ENCODE peak calls at places on chromosomes 12 and 14, in eight cellular contexts. C is left ventricle myocardium inferior, L is heart right ventricle, Z is mammary epithelial cell, V is keratinocyte, A is hepatocyte, S is tibial nerve, D is aorta. P is an unnamed sample. For H3K4me1 and H3K27me3, the result is how much of the 10 kb centered on the place peaks cover.

GRCh38 chr14:105168979-105169507 is 467 bp upstream of the JAG2 start:
- DNase-seq in C (no peak), L (peak), Z (peak), V (no peak), A (peak), S (no peak), D (no peak), P (no peak)

GRCh38 chr12:11105546-11105945 is 13.4 kb upstream of the TAS2R43 start:
- DNase-seq in C (no peak), L (no peak), Z (no peak), V (no peak), A (no peak), S (no peak), D (no peak), P (no peak)

GRCh38 chr14:50038398-50039119 is 77.8 kb downstream of the VCPKMT start:
- DNase-seq in C (no peak), L (no peak), Z (peak), V (peak), A (no peak), S (no peak), D (no peak), P (no peak)

GRCh38 chr12:1595026-1595561 is 713 bp upstream of the FBXL14 start:
- DNase-seq in C (no peak), L (peak), Z (no peak), V (no peak), A (peak), S (no peak), D (peak), P (no peak)

GRCh38 chr12:68007466-68007865 is 18.2 kb downstream of the IFNG-AS1 start:
- DNase-seq in C (no peak), L (no peak), Z (no peak), V (no peak), A (no peak), S (no peak), D (no peak), P (no peak)

GRCh38 chr12:19898009-19898408 is 458.7 kb downstream of the AEBP2 start:
- DNase-seq in C (no peak), L (no peak), Z (no peak), V (no peak), A (no peak), S (no peak), D (no peak), P (no peak)

GRCh38 chr12:46942579-46942978 is 116.8 kb upstream of the SLC38A4 start:
- DNase-seq in C (no peak), L (no peak), Z (peak), V (no peak), A (no peak), S (no peak), D (no peak), P (no peak)

GRCh38 chr14:80428171-80428570 is 216.9 kb upstream of the DIO2 start:
- DNase-seq in C (no peak), L (no peak), Z (no peak), V (no peak), A (no peak), S (no peak), D (no peak), P (no peak)

GRCh38 chr14:92600318-92601053 is 86.9 kb downstream of the RIN3 start:
- DNase-seq in C (no peak), L (no peak), Z (peak), V (no peak), A (no peak), S (no peak), D (no peak), P (no peak)

GRCh38 chr12:105935981-105936380 is 202.8 kb downstream of the NUAK1 start:
- DNase-seq in C (no peak), L (no peak), Z (peak), V (no peak), A (no peak), S (no peak), D (no peak), P (no peak)

GRCh38 chr12:92814584-92814983 is 111.8 kb downstream of the PLEKHG7 start:
- DNase-seq in C (no peak), L (no peak), Z (no peak), V (no peak), A (no peak), S (no peak), D (no peak), P (no peak)
- H3K4me1 ChIP-seq in C (under half), L (under half), Z (under half), V (under half), A (under half), S (under half), D (under half), P (under half)

GRCh38 chr14:76311410-76311758 is 64.6 kb upstream of the ESRRB start:
- DNase-seq in C (no peak), L (no peak), Z (no peak), V (no peak), A (no peak), S (no peak), D (no peak), P (no peak)
- H3K27me3 ChIP-seq in C (under half), L (under half), Z (under half), V (under half), A (under half), S (under half), D (under half), P (under half)

GRCh38 chr12:48890657-48891418 is 25.2 kb upstream of the RND1 start:
- DNase-seq in C (peak), L (peak), Z (peak), V (no peak), A (peak), S (peak), D (peak), P (peak)
- H3K4me3 ChIP-seq in C (peak), L (peak), Z (no peak), V (no peak), A (no peak), S (no peak), D (peak), P (peak)

DNA sequence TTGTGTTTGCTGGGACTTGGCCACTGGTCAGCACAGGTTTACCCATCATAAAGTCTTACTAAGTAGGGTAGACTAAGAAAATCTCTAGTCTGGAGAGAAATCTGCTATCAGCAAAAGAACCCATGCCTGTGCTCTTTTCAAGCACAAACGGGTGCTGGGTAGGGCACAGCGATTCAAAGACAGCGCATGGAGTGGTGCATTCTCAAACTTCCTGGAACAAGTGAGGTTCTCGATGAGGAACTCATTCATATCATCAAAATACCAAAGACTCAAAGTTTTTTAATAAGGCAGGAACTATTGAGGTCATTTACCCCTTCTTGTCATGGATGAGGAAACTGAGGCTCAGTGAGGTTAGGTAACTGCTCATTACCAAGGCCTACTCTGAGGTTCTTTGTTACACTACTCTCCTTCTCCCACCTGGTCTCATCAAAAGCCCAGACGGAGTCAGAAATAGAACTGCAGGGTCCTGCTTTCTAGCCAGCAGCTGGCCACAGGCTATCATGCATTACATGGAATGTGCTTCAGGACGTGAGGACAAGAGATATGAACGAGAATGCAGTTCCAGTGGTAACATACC is 390.3 kb downstream of the ZFP36L1 start:
- DNase-seq in C (no peak), L (no peak), Z (no peak), V (no peak), A (no peak), S (no peak), D (no peak), P (no peak)
- H3K4me1 ChIP-seq in C (half or more), L (half or more), Z (half or more), V (half or more), A (under half), S (half or more), D (under half), P (under half)

DNA sequence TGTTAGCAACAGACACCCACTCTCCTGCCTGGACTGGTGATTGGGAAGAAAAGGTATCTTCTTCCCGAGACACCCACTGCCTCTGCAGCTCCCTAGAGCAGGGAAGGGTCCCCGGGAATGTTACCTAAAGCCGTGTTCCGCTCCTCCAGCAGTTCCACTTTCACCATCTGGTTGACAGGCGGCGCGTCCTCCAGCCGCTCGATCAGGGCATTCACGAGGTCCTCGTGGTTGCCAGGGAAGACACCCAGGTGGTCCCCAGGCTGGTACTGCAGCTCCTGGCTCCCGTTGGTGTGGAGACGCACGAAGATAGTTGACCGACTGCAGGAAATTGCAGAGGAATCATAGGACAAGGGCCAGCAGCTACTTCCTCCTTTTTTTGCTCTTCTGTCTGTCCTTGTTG is 44.2 kb upstream of the FBXO21 start:
- DNase-seq in C (no peak), L (no peak), Z (no peak), V (no peak), A (no peak), S (no peak), D (no peak), P (no peak)
- H3K27me3 ChIP-seq in C (half or more), L (half or more), Z (under half), V (under half), A (under half), S (under half), D (under half), P (under half)

GRCh38 chr14:22843123-22843925 is 6.9 kb downstream of the MMP14 start:
- DNase-seq in C (no peak), L (no peak), Z (no peak), V (no peak), A (no peak), S (no peak), D (no peak), P (no peak)
- H3K4me3 ChIP-seq in C (no peak), L (no peak), Z (no peak), V (no peak), A (no peak), S (no peak), D (no peak), P (no peak)

GRCh38 chr12:108622425-108622824 is 11.3 kb downstream of the SELPLG start:
- DNase-seq in C (no peak), L (peak), Z (no peak), V (no peak), A (no peak), S (no peak), D (no peak), P (peak)
- H3K4me1 ChIP-seq in C (under half), L (under half), Z (under half), V (under half), A (under half), S (under half), D (under half), P (under half)

GRCh38 chr14:94864421-94865195 is 94.7 kb upstream of the GSC start:
- DNase-seq in C (no peak), L (no peak), Z (no peak), V (no peak), A (no peak), S (no peak), D (no peak), P (no peak)
- H3K27me3 ChIP-seq in C (half or more), L (half or more), Z (under half), V (under half), A (under half), S (under half), D (under half), P (under half)

P was measured in right cardiac atrium.